ENCODE peak calls at places on chromosomes 11 and 22, in nine cellular contexts. One of them, this sample, is unnamed.

GRCh38 chr22:20606041-20606783 is 98.8 kb downstream of the MED15 start:
- DNase-seq in pancreas: peak; percentile 87
- DNase-seq in HepG2: peak; percentile 78
- DNase-seq in epithelial cell of esophagus: peak; percentile 93
- DNase-seq in lower leg skin: peak; percentile 66
- DNase-seq in SJSA1: peak; percentile 51
- DNase-seq in A549: peak; percentile 75
- DNase-seq in PC-9: peak; percentile 79
- DNase-seq in esophagus squamous epithelium: no peak
- DNase-seq in this sample: peak; percentile 22

GRCh38 chr11:59172345-59173079 is 580 bp downstream of the DTX4 start:
- DNase-seq in pancreas: peak; percentile 74
- DNase-seq in HepG2: peak; percentile 10
- DNase-seq in epithelial cell of esophagus: no peak
- DNase-seq in lower leg skin: no peak
- DNase-seq in SJSA1: no peak
- DNase-seq in A549: no peak
- DNase-seq in PC-9: peak; percentile 61
- DNase-seq in esophagus squamous epithelium: no peak
- DNase-seq in this sample: peak; percentile 23

GRCh38 chr11:120539681-120540369 is 28.3 kb downstream of the GRIK4 start:
- DNase-seq in pancreas: no peak
- DNase-seq in HepG2: no peak
- DNase-seq in epithelial cell of esophagus: peak; percentile 39
- DNase-seq in lower leg skin: no peak
- DNase-seq in SJSA1: no peak
- DNase-seq in A549: no peak
- DNase-seq in PC-9: peak; percentile 48
- DNase-seq in esophagus squamous epithelium: no peak
- DNase-seq in this sample: peak; percentile 70

GRCh38 chr11:113314389-113315301 is at the start of gene TTC12:
- DNase-seq in pancreas: peak; percentile 97
- DNase-seq in HepG2: peak; percentile 88
- DNase-seq in epithelial cell of esophagus: peak; percentile 92
- DNase-seq in lower leg skin: peak; percentile 90
- DNase-seq in SJSA1: peak; percentile 82
- DNase-seq in A549: peak; percentile 84
- DNase-seq in PC-9: peak; percentile 94
- DNase-seq in esophagus squamous epithelium: peak; percentile 49
- DNase-seq in this sample: peak; percentile 92

GRCh38 chr22:46935506-46936377 is 173.3 kb downstream of the TBC1D22A start:
- DNase-seq in pancreas: no peak
- DNase-seq in HepG2: peak; percentile 99
- DNase-seq in epithelial cell of esophagus: peak; percentile 29
- DNase-seq in lower leg skin: no peak
- DNase-seq in SJSA1: peak; percentile 26
- DNase-seq in A549: no peak
- DNase-seq in PC-9: no peak
- DNase-seq in esophagus squamous epithelium: no peak
- DNase-seq in this sample: no peak

GRCh38 chr22:25853078-25853477 is 111.1 kb downstream of the MYO18B start:
- DNase-seq in pancreas: no peak
- DNase-seq in HepG2: no peak
- DNase-seq in epithelial cell of esophagus: peak; percentile 24
- DNase-seq in lower leg skin: no peak
- DNase-seq in SJSA1: no peak
- DNase-seq in A549: no peak
- DNase-seq in PC-9: no peak
- DNase-seq in esophagus squamous epithelium: no peak
- DNase-seq in this sample: peak; percentile 23

GRCh38 chr22:19965771-19966709 is 24.4 kb upstream of the TXNRD2 start:
- DNase-seq in pancreas: no peak
- DNase-seq in HepG2: no peak
- DNase-seq in epithelial cell of esophagus: no peak
- DNase-seq in lower leg skin: no peak
- DNase-seq in SJSA1: no peak
- DNase-seq in A549: no peak
- DNase-seq in PC-9: no peak
- DNase-seq in esophagus squamous epithelium: no peak
- DNase-seq in this sample: no peak

GRCh38 chr11:134252539-134253188 is 488 bp downstream of the THYN1 start:
- DNase-seq in pancreas: no peak
- DNase-seq in HepG2: no peak
- DNase-seq in epithelial cell of esophagus: peak; percentile 45
- DNase-seq in lower leg skin: no peak
- DNase-seq in SJSA1: no peak
- DNase-seq in A549: no peak
- DNase-seq in PC-9: no peak
- DNase-seq in esophagus squamous epithelium: no peak
- DNase-seq in this sample: no peak

GRCh38 chr11:115458877-115459276 is 45.3 kb downstream of the CADM1 start:
- DNase-seq in pancreas: no peak
- DNase-seq in HepG2: no peak
- DNase-seq in epithelial cell of esophagus: no peak
- DNase-seq in lower leg skin: no peak
- DNase-seq in SJSA1: no peak
- DNase-seq in A549: no peak
- DNase-seq in PC-9: no peak
- DNase-seq in esophagus squamous epithelium: no peak
- DNase-seq in this sample: no peak

GRCh38 chr11:57513446-57513795 is 2.1 kb downstream of the SLC43A1 start:
- DNase-seq in pancreas: no peak
- DNase-seq in HepG2: no peak
- DNase-seq in epithelial cell of esophagus: no peak
- DNase-seq in lower leg skin: no peak
- DNase-seq in SJSA1: no peak
- DNase-seq in A549: no peak
- DNase-seq in PC-9: no peak
- DNase-seq in esophagus squamous epithelium: no peak
- DNase-seq in this sample: no peak
- H3K4me3 ChIP-seq in pancreas: peak overlapping the region; percentile 94
- H3K4me3 ChIP-seq in HepG2: peak overlapping the region; percentile 86
- H3K4me3 ChIP-seq in epithelial cell of esophagus: no peak overlapping the region
- H3K4me3 ChIP-seq in lower leg skin: no peak overlapping the region
- H3K4me3 ChIP-seq in SJSA1: no peak overlapping the region
- H3K4me3 ChIP-seq in A549: no peak overlapping the region
- H3K4me3 ChIP-seq in PC-9: no peak overlapping the region
- H3K4me3 ChIP-seq in esophagus squamous epithelium: no peak overlapping the region
- H3K4me3 ChIP-seq in this sample: no peak overlapping the region

GRCh38 chr11:46345131-46345597 is 2.1 kb upstream of the DGKZ start:
- DNase-seq in pancreas: no peak
- DNase-seq in HepG2: no peak
- DNase-seq in epithelial cell of esophagus: peak; percentile 92
- DNase-seq in lower leg skin: no peak
- DNase-seq in SJSA1: no peak
- DNase-seq in A549: no peak
- DNase-seq in PC-9: no peak
- DNase-seq in esophagus squamous epithelium: no peak
- DNase-seq in this sample: no peak
- H3K4me3 ChIP-seq in pancreas: peak overlapping the region; percentile 32
- H3K4me3 ChIP-seq in HepG2: no peak overlapping the region
- H3K4me3 ChIP-seq in epithelial cell of esophagus: peak overlapping the region; percentile 51
- H3K4me3 ChIP-seq in lower leg skin: no peak overlapping the region
- H3K4me3 ChIP-seq in SJSA1: no peak overlapping the region
- H3K4me3 ChIP-seq in A549: no peak overlapping the region
- H3K4me3 ChIP-seq in PC-9: no peak overlapping the region
- H3K4me3 ChIP-seq in esophagus squamous epithelium: peak overlapping the region; percentile 53
- H3K4me3 ChIP-seq in this sample: no peak overlapping the region

GRCh38 chr11:73312806-73313403 is 4.8 kb downstream of the ARHGEF17 start:
- DNase-seq in pancreas: no peak
- DNase-seq in HepG2: no peak
- DNase-seq in epithelial cell of esophagus: no peak
- DNase-seq in lower leg skin: no peak
- DNase-seq in SJSA1: no peak
- DNase-seq in A549: no peak
- DNase-seq in PC-9: no peak
- DNase-seq in esophagus squamous epithelium: no peak
- DNase-seq in this sample: no peak

GRCh38 chr11:73312036-73312435 is 4.0 kb downstream of the ARHGEF17 start:
- DNase-seq in pancreas: no peak
- DNase-seq in HepG2: no peak
- DNase-seq in epithelial cell of esophagus: no peak
- DNase-seq in lower leg skin: no peak
- DNase-seq in SJSA1: no peak
- DNase-seq in A549: no peak
- DNase-seq in PC-9: no peak
- DNase-seq in esophagus squamous epithelium: no peak
- DNase-seq in this sample: no peak

GRCh38 chr11:73314121-73314948 is 6.3 kb downstream of the ARHGEF17 start:
- DNase-seq in pancreas: no peak
- DNase-seq in HepG2: peak; percentile 95
- DNase-seq in epithelial cell of esophagus: peak; percentile 27
- DNase-seq in lower leg skin: no peak
- DNase-seq in SJSA1: no peak
- DNase-seq in A549: peak; percentile 30
- DNase-seq in PC-9: no peak
- DNase-seq in esophagus squamous epithelium: no peak
- DNase-seq in this sample: no peak

GRCh38 chr11:73315288-73316020 is 7.4 kb downstream of the ARHGEF17 start:
- DNase-seq in pancreas: no peak
- DNase-seq in HepG2: no peak
- DNase-seq in epithelial cell of esophagus: no peak
- DNase-seq in lower leg skin: no peak
- DNase-seq in SJSA1: no peak
- DNase-seq in A549: no peak
- DNase-seq in PC-9: no peak
- DNase-seq in esophagus squamous epithelium: no peak
- DNase-seq in this sample: no peak

GRCh38 chr11:73313652-73314051 is 5.6 kb downstream of the ARHGEF17 start:
- DNase-seq in pancreas: no peak
- DNase-seq in HepG2: no peak
- DNase-seq in epithelial cell of esophagus: no peak
- DNase-seq in lower leg skin: no peak
- DNase-seq in SJSA1: no peak
- DNase-seq in A549: no peak
- DNase-seq in PC-9: no peak
- DNase-seq in esophagus squamous epithelium: no peak
- DNase-seq in this sample: no peak
- H3K4me3 ChIP-seq in pancreas: no peak overlapping the region
- H3K4me3 ChIP-seq in HepG2: no peak overlapping the region
- H3K4me3 ChIP-seq in epithelial cell of esophagus: no peak overlapping the region
- H3K4me3 ChIP-seq in lower leg skin: no peak overlapping the region
- H3K4me3 ChIP-seq in SJSA1: no peak overlapping the region
- H3K4me3 ChIP-seq in A549: no peak overlapping the region
- H3K4me3 ChIP-seq in PC-9: no peak overlapping the region
- H3K4me3 ChIP-seq in esophagus squamous epithelium: no peak overlapping the region
- H3K4me3 ChIP-seq in this sample: no peak overlapping the region

DNA sequence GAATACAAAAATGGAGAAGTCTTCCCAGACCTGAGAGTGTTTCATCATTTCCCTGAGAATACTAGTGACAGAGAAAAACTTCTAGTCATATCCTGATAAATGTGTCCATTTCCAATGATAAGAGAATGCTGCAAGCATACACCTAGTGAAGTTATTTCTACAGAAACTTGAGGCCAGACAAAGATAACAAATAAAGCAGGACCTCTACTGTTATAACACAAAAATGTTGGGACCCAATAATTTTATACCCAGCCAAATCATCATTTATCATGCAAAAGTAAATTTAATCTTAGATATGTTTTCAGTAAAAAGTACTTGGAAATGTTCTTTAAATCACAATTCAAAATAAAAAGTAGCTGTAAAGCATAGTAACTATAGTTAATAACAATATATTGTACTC is 12.7 kb downstream of the RRAS2 start:
- DNase-seq in pancreas: no peak
- DNase-seq in HepG2: no peak
- DNase-seq in epithelial cell of esophagus: no peak
- DNase-seq in lower leg skin: no peak
- DNase-seq in SJSA1: no peak
- DNase-seq in A549: no peak
- DNase-seq in PC-9: no peak
- DNase-seq in esophagus squamous epithelium: no peak
- DNase-seq in this sample: no peak
- H3K4me3 ChIP-seq in pancreas: no peak overlapping the region
- H3K4me3 ChIP-seq in HepG2: no peak overlapping the region
- H3K4me3 ChIP-seq in epithelial cell of esophagus: no peak overlapping the region
- H3K4me3 ChIP-seq in lower leg skin: no peak overlapping the region
- H3K4me3 ChIP-seq in SJSA1: no peak overlapping the region
- H3K4me3 ChIP-seq in A549: no peak overlapping the region
- H3K4me3 ChIP-seq in PC-9: no peak overlapping the region
- H3K4me3 ChIP-seq in esophagus squamous epithelium: no peak overlapping the region
- H3K4me3 ChIP-seq in this sample: no peak overlapping the region

GRCh38 chr11:10351435-10351767 is 46.5 kb downstream of the ADM start:
- DNase-seq in pancreas: no peak
- DNase-seq in HepG2: no peak
- DNase-seq in epithelial cell of esophagus: no peak
- DNase-seq in lower leg skin: no peak
- DNase-seq in SJSA1: no peak
- DNase-seq in A549: no peak
- DNase-seq in PC-9: no peak
- DNase-seq in esophagus squamous epithelium: no peak
- DNase-seq in this sample: no peak
- H3K4me3 ChIP-seq in pancreas: no peak overlapping the region
- H3K4me3 ChIP-seq in HepG2: peak overlapping the region; percentile 52
- H3K4me3 ChIP-seq in epithelial cell of esophagus: no peak overlapping the region
- H3K4me3 ChIP-seq in lower leg skin: no peak overlapping the region
- H3K4me3 ChIP-seq in SJSA1: no peak overlapping the region
- H3K4me3 ChIP-seq in A549: no peak overlapping the region
- H3K4me3 ChIP-seq in PC-9: peak overlapping the region; percentile 35
- H3K4me3 ChIP-seq in esophagus squamous epithelium: no peak overlapping the region
- H3K4me3 ChIP-seq in this sample: no peak overlapping the region

This sample was measured in MG63.